ENCODE peak calls at places on chromosomes 6 and 20, in ten cellular contexts. E, M, Y, D, W, Z, H, O, V and C are unnamed samples.

GRCh38 chr6:4656106-4656505 is 120.1 kb upstream of the CDYL start:
- DNase-seq in E (no peak), M (no peak), Y (peak), D (no peak), W (no peak), Z (no peak), H (no peak), O (no peak), V (no peak), C (no peak)

GRCh38 chr6:138044458-138044857 is 62.8 kb downstream of the PERP start:
- DNase-seq in E (no peak), M (no peak), Y (no peak), D (no peak), W (no peak), Z (peak), H (no peak), O (no peak), V (no peak), C (no peak)

GRCh38 chr6:140380371-140381218 is 1006.1 kb upstream of the CITED2 start:
- DNase-seq in E (no peak), M (no peak), Y (no peak), D (no peak), W (no peak), Z (peak), H (no peak), O (no peak), V (peak), C (no peak)

GRCh38 chr6:7815716-7816115 is 89.8 kb downstream of the BMP6 start:
- DNase-seq in E (no peak), M (no peak), Y (no peak), D (no peak), W (no peak), Z (no peak), H (no peak), O (no peak), V (no peak), C (no peak)

GRCh38 chr6:169813969-169814368 is 62.5 kb downstream of the ERMARD start:
- DNase-seq in E (no peak), M (no peak), Y (peak), D (no peak), W (no peak), Z (no peak), H (no peak), O (no peak), V (no peak), C (no peak)

GRCh38 chr6:84508981-84509380 is 255.4 kb downstream of the TBX18 start:
- DNase-seq in E (no peak), M (no peak), Y (no peak), D (no peak), W (no peak), Z (peak), H (peak), O (no peak), V (peak), C (no peak)

GRCh38 chr20:36154696-36155628 is at the start of gene EPB41L1:
- DNase-seq in E (no peak), M (peak), Y (no peak), D (no peak), W (no peak), Z (no peak), H (peak), O (no peak), V (peak), C (no peak)

GRCh38 chr6:155656024-155656423 is 200.4 kb upstream of the NOX3 start:
- DNase-seq in E (no peak), M (no peak), Y (no peak), D (no peak), W (no peak), Z (no peak), H (no peak), O (no peak), V (no peak), C (no peak)

GRCh38 chr20:23702021-23702420 is 13.2 kb upstream of the CST4 start:
- DNase-seq in E (no peak), M (no peak), Y (no peak), D (no peak), W (no peak), Z (no peak), H (no peak), O (no peak), V (peak), C (no peak)

GRCh38 chr20:3887870-3888614 is 1.1 kb upstream of the PANK2 start:
- DNase-seq in E (no peak), M (no peak), Y (no peak), D (no peak), W (no peak), Z (peak), H (peak), O (no peak), V (no peak), C (peak)

GRCh38 chr6:116030745-116031144 is 29.9 kb downstream of the FRK start:
- DNase-seq in E (no peak), M (no peak), Y (no peak), D (peak), W (no peak), Z (peak), H (peak), O (no peak), V (no peak), C (no peak)

GRCh38 chr20:32984196-32984595 is 20.0 kb downstream of the SUN5 start:
- DNase-seq in E (no peak), M (no peak), Y (no peak), D (peak), W (no peak), Z (no peak), H (no peak), O (no peak), V (no peak), C (no peak)

GRCh38 chr20:57821930-57822329 is 112.1 kb upstream of the PMEPA1 start:
- DNase-seq in E (no peak), M (no peak), Y (no peak), D (no peak), W (no peak), Z (no peak), H (no peak), O (no peak), V (no peak), C (no peak)
- TF ChIP-seq CTCF in E (no peak), M (no peak), Y (no peak), D (no peak), W (no peak), Z (no peak), H (no peak), O (no peak), V (no peak), C (no peak)

GRCh38 chr6:158344534-158344933 is 32.3 kb downstream of the TULP4 start:
- DNase-seq in E (no peak), M (no peak), Y (peak), D (no peak), W (no peak), Z (no peak), H (no peak), O (no peak), V (no peak), C (no peak)

DNA sequence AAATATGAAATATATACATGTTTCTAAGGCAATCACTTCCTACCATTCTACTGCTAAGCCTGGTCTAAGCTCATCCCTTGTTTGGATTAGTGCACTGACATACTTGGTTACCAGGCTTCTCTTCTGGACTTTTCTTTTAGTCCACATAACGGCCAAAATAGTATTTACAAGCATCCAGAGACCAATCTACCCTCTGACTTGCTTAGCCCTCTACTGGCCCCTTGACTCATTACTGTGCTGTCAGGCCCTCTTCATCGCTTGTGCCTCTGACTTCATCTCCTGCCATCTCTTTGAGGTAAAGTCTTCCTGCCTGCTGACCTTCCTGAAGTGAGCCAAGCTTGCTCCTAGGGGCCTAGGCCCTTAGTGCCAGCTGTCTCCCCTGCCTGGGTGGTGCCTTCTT is 35.1 kb downstream of the TULP4 start:
- DNase-seq in E (no peak), M (no peak), Y (no peak), D (no peak), W (no peak), Z (peak), H (no peak), O (no peak), V (peak), C (no peak)
- TF ChIP-seq CTCF in E (no peak), M (peak), Y (no peak), D (no peak), W (no peak), Z (no peak), H (peak), O (no peak), V (peak), C (peak)

DNA sequence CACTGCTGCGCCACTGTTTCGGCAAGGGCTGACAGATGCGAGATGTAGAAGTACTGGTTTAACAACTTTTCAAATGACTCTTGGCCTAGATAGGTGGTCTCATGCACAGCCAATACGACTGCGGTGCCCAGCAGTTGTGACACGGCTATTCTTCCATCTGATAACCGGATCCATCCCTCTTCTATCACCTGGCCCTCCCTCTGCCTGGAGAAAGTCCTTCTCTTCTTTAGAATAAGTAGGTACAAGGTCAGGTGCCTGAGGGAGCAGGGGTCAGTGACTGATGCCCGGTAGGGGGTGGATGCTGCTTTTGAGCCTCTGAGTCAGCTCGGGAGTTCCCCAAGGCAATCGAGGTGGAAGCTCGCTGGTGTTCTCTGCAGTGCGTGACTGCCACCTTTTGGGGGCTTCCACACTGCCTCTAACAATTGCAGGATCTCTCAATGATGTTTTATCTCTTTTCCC is 166.8 kb upstream of the GRIK2 start:
- DNase-seq in E (no peak), M (peak), Y (no peak), D (peak), W (peak), Z (peak), H (peak), O (peak), V (peak), C (peak)
- TF ChIP-seq CTCF in E (no peak), M (peak), Y (no peak), D (no peak), W (no peak), Z (peak), H (peak), O (peak), V (peak), C (peak)

DNA sequence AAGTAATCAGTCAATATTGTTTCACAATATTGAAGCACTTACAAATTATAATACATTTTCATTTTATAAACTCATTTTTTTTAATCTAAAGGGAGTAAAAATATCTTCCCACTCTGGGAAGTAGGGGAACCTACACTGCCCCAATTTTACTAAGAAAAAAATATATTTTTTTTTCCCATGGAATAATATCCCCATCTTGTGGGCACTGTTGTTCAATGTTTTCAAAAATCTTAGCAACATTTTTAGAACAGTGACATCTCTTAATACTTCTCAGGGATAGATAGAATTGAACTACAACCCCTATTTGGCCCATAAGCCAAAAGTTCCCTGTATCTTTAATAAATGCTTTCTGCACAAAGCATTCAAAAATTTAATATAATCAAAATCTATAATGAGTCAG is 42.9 kb downstream of the ARHGAP18 start:
- DNase-seq in E (no peak), M (no peak), Y (no peak), D (no peak), W (no peak), Z (no peak), H (peak), O (no peak), V (no peak), C (no peak)
- TF ChIP-seq CTCF in E (no peak), M (no peak), Y (no peak), D (no peak), W (no peak), Z (no peak), H (peak), O (peak), V (peak), C (peak)